ENCODE peak calls at places on chromosomes 13 and 19, in four cellular contexts. U, R, J and T are unnamed samples.
A peak's percentile ranks its signal among the peaks of the same experiment; 100 is the strongest.

GRCh38 chr19:31611348-31611877 is 262.2 kb upstream of the TSHZ3 start:
- DNase-seq in J (no peak), R (no peak), U (no peak), T (no peak)

GRCh38 chr19:1363599-1363998 is 20.1 kb upstream of the NDUFS7 start:
- DNase-seq in R (no peak), J (no peak), U (no peak), T (no peak)

GRCh38 chr13:94154362-94154761 is 325.1 kb downstream of the DCT start:
- DNase-seq in U (no peak), R (no peak), J (no peak), T (no peak)

GRCh38 chr13:25170554-25171107 is 1.5 kb downstream of the AMER2 start:
- DNase-seq in U (no peak), R (peak; percentile 35), J (no peak), T (no peak)

GRCh38 chr19:34512254-34512796 is 30.8 kb downstream of the WTIP start:
- DNase-seq in U (no peak), J (no peak), R (no peak), T (no peak)

GRCh38 chr13:100588350-100589177 is at the start of gene GGACT:
- DNase-seq in U (peak; percentile 43), J (peak; percentile 13), R (peak; percentile 96), T (peak; percentile 93)

GRCh38 chr13:100290165-100290801 is 201.4 kb downstream of the PCCA start:
- DNase-seq in U (no peak), J (no peak), R (no peak), T (no peak)

GRCh38 chr13:51453959-51454703 is 1.3 kb upstream of the INTS6 start:
- DNase-seq in U (no peak), J (no peak), R (no peak), T (no peak)

GRCh38 chr19:2315818-2316353 is 7.9 kb upstream of the LINGO3 start:
- DNase-seq in J (no peak), U (no peak), R (no peak), T (no peak)

GRCh38 chr13:41842029-41842428 is 118.9 kb downstream of the VWA8 start:
- DNase-seq in J (no peak), R (no peak), U (no peak), T (no peak)

GRCh38 chr13:102394158-102395053 is 7.4 kb downstream of the FGF14 start:
- DNase-seq in U (peak; percentile 91), R (peak; percentile 91), J (peak; percentile 47), T (peak; percentile 80)

DNA sequence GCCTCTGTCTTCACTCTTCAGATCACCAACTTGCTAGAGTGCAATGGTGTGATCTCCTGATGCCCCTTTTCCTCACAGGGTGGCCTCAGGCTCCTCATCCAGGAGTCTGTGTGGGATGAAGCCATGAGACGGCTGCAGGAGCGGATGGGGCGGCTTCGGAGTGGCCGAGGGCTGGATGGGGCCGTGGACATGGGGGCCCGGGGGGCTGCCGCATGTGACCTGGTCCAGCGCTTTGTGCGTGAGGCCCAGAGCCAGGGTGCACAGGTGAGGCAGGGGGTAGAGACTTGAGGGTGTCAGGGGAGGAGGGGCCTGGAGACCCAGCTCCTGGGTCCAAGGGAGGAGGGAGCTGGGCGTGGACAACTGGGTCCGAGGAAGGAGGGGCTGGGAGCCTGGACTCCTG is 9.5 kb downstream of the ALDH16A1 start:
- DNase-seq in U (no peak), R (no peak), J (no peak), T (no peak)
- TF ChIP-seq POLR2A in U (no peak), R (no peak), J (no peak), T (no peak)

GRCh38 chr19:10388957-10389356 is 8.6 kb upstream of the TYK2 start:
- DNase-seq in J (peak; percentile 69), U (peak; percentile 77), R (no peak), T (no peak)

GRCh38 chr19:10390652-10391286 is 10.4 kb upstream of the TYK2 start:
- DNase-seq in J (no peak), R (peak; percentile 70), U (no peak), T (no peak)

GRCh38 chr19:10393137-10393536 is 10.2 kb downstream of the CDC37 start:
- DNase-seq in U (no peak), J (no peak), R (no peak), T (no peak)

GRCh38 chr19:10392120-10392519 is 11.2 kb downstream of the CDC37 start:
- DNase-seq in U (no peak), R (no peak), J (no peak), T (no peak)

GRCh38 chr19:10389863-10390262 is 9.5 kb upstream of the TYK2 start:
- DNase-seq in R (no peak), J (no peak), U (no peak), T (no peak)
- TF ChIP-seq POLR2AphosphoS5 in R (peak; percentile 36), J (no peak), U (no peak), T (peak; percentile 29)

DNA sequence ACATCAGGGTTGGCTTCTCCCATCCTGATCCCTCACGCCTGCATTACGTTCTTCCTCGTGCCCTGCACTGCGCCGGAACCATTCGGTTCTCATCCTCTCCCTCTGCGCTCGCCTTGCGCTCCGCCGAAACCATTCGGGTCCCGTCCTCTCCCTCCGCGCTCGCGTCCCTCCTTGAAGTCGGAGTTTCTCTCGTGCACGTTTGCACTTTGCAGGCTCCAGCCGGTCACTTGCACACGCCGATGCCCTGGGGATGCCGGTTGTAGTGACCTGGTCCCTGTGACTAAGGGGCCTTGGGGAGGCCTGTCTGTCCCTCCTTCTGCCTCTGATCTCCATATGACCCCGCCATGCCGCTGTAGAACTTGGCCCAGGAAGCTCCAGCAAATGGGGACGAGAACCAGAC is 265.8 kb downstream of the TEX29 start:
- DNase-seq in U (no peak), R (no peak), J (no peak), T (no peak)
- TF ChIP-seq TAF1 in U (no peak), R (no peak), J (no peak), T (no peak)

GRCh38 chr19:3697671-3698385 is 2.4 kb downstream of the PIP5K1C start:
- DNase-seq in R (no peak), J (no peak), U (no peak), T (no peak)

GRCh38 chr19:3697094-3697493 is 3.2 kb downstream of the PIP5K1C start:
- DNase-seq in R (no peak), J (no peak), U (no peak), T (no peak)

GRCh38 chr19:3695986-3696659 is 4.1 kb downstream of the PIP5K1C start:
- DNase-seq in U (no peak), J (no peak), R (no peak), T (no peak)

GRCh38 chr19:3695124-3695733 is 5.0 kb downstream of the PIP5K1C start:
- DNase-seq in J (no peak), R (no peak), U (no peak), T (no peak)

GRCh38 chr19:3696660-3696995 is 3.6 kb downstream of the PIP5K1C start:
- DNase-seq in R (no peak), U (no peak), J (no peak), T (no peak)
- TF ChIP-seq POLR2A in R (no peak), U (no peak), J (no peak), T (no peak)

GRCh38 chr13:27634791-27635190 is 13.1 kb downstream of the POLR1D start:
- DNase-seq in U (no peak), R (no peak), J (no peak), T (no peak)

GRCh38 chr13:27636624-27637288 is 15.1 kb downstream of the POLR1D start:
- DNase-seq in J (no peak), U (no peak), R (no peak), T (no peak)

GRCh38 chr13:27637289-27637626 is 15.6 kb downstream of the POLR1D start:
- DNase-seq in J (no peak), U (no peak), R (no peak), T (no peak)

GRCh38 chr13:27634231-27634630 is 12.5 kb downstream of the POLR1D start:
- DNase-seq in R (no peak), U (no peak), J (no peak), T (no peak)

GRCh38 chr13:27635256-27635655 is 13.6 kb downstream of the POLR1D start:
- DNase-seq in U (no peak), J (no peak), R (no peak), T (no peak)
- TF ChIP-seq POLR2AphosphoS5 in U (no peak), J (no peak), R (no peak), T (no peak)

GRCh38 chr19:50458396-50459066 is 17.8 kb upstream of the EMC10 start:
- DNase-seq in U (no peak), R (no peak), J (no peak), T (no peak)

GRCh38 chr19:50460161-50460765 is 16.0 kb upstream of the EMC10 start:
- DNase-seq in U (no peak), R (peak; percentile 84), J (peak; percentile 75), T (peak; percentile 83)

GRCh38 chr19:50457300-50457699 is 19.0 kb upstream of the EMC10 start:
- DNase-seq in U (no peak), R (no peak), J (no peak), T (no peak)

GRCh38 chr19:50459638-50460037 is 16.7 kb upstream of the EMC10 start:
- DNase-seq in R (no peak), J (no peak), U (no peak), T (no peak)

DNA sequence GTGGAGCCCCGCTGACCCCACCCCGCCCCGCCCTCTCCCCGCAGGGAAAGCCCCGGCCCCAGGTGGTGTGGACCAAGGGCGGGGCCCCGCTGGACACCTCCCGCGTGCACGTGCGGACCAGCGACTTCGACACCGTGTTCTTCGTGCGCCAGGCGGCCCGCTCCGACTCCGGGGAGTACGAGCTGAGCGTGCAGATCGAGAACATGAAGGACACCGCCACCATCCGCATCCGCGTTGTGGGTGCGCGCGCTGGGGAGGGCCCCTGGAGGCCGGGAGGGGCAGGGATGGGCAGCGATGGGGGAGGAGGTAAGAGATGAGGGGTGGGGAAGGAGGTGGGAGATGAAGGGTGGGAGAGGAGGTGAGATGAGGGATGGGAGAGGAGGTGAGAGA is 17.2 kb upstream of the EMC10 start:
- DNase-seq in R (no peak), U (no peak), J (no peak), T (no peak)
- TF ChIP-seq TAF1 in R (no peak), U (no peak), J (no peak), T (no peak)

GRCh38 chr13:26221721-26222522 is at the start of gene RNF6:
- DNase-seq in J (peak; percentile 96), R (peak; percentile 84), U (peak; percentile 87), T (peak; percentile 86)
- TF ChIP-seq POLR2A in J (peak; percentile 97), R (peak; percentile 94), U (peak; percentile 52), T (peak; percentile 91)

GRCh38 chr19:46472592-46472991 is 1.2 kb upstream of the PNMA8A start:
- DNase-seq in J (no peak), U (no peak), R (no peak), T (no peak)
- TF ChIP-seq POLR2AphosphoS5 in J (no peak), U (no peak), R (no peak), T (no peak)